ENCODE peak calls at places on chromosome 20, in nine cellular contexts. One of them, this sample, is unnamed.
A peak's percentile ranks its signal among the peaks of the same experiment; 100 is the strongest.

GRCh38 chr20:47125553-47126373 is 230.7 kb downstream of the ZMYND8 start:
- DNase-seq in aorta: no peak
- DNase-seq in astrocyte of the hippocampus: peak; percentile 64
- DNase-seq in NCI-H774: no peak
- DNase-seq in fibroblast of pulmonary artery: no peak
- DNase-seq in naive thymus-derived CD8-positive, alpha-beta T cell: no peak
- DNase-seq in kidney epithelial cell: no peak
- DNase-seq in NCI-H146: no peak
- DNase-seq in NCI-H226: no peak
- DNase-seq in this sample: no peak

GRCh38 chr20:4853787-4854295 is 132.1 kb downstream of the PRND start:
- DNase-seq in NCI-H146: no peak
- DNase-seq in naive thymus-derived CD8-positive, alpha-beta T cell: no peak
- DNase-seq in aorta: no peak
- DNase-seq in astrocyte of the hippocampus: no peak
- DNase-seq in NCI-H774: no peak
- DNase-seq in NCI-H226: no peak
- DNase-seq in kidney epithelial cell: no peak
- DNase-seq in fibroblast of pulmonary artery: no peak
- DNase-seq in this sample: no peak

GRCh38 chr20:58475466-58475865 is 39.7 kb downstream of the APCDD1L start:
- DNase-seq in astrocyte of the hippocampus: no peak
- DNase-seq in fibroblast of pulmonary artery: no peak
- DNase-seq in NCI-H146: no peak
- DNase-seq in NCI-H774: no peak
- DNase-seq in naive thymus-derived CD8-positive, alpha-beta T cell: no peak
- DNase-seq in aorta: no peak
- DNase-seq in NCI-H226: no peak
- DNase-seq in kidney epithelial cell: no peak
- DNase-seq in this sample: no peak

GRCh38 chr20:60572991-60573390 is 614.8 kb downstream of the CDH26 start:
- DNase-seq in naive thymus-derived CD8-positive, alpha-beta T cell: no peak
- DNase-seq in fibroblast of pulmonary artery: no peak
- DNase-seq in aorta: no peak
- DNase-seq in kidney epithelial cell: no peak
- DNase-seq in astrocyte of the hippocampus: peak; percentile 36
- DNase-seq in NCI-H226: no peak
- DNase-seq in NCI-H774: peak; percentile 75
- DNase-seq in NCI-H146: peak; percentile 44
- DNase-seq in this sample: no peak

GRCh38 chr20:41540916-41541315 is 77.3 kb downstream of the CHD6 start:
- DNase-seq in astrocyte of the hippocampus: no peak
- DNase-seq in NCI-H774: no peak
- DNase-seq in kidney epithelial cell: no peak
- DNase-seq in NCI-H146: no peak
- DNase-seq in NCI-H226: no peak
- DNase-seq in naive thymus-derived CD8-positive, alpha-beta T cell: no peak
- DNase-seq in aorta: no peak
- DNase-seq in fibroblast of pulmonary artery: no peak
- DNase-seq in this sample: no peak

GRCh38 chr20:32252189-32252588 is 25.3 kb upstream of the KIF3B start:
- DNase-seq in fibroblast of pulmonary artery: no peak
- DNase-seq in naive thymus-derived CD8-positive, alpha-beta T cell: peak; percentile 55
- DNase-seq in NCI-H226: no peak
- DNase-seq in astrocyte of the hippocampus: no peak
- DNase-seq in kidney epithelial cell: no peak
- DNase-seq in NCI-H774: no peak
- DNase-seq in NCI-H146: no peak
- DNase-seq in aorta: no peak
- DNase-seq in this sample: no peak

GRCh38 chr20:62688855-62689460 is 19.7 kb upstream of the NTSR1 start:
- DNase-seq in aorta: no peak
- DNase-seq in NCI-H774: no peak
- DNase-seq in kidney epithelial cell: no peak
- DNase-seq in NCI-H226: no peak
- DNase-seq in fibroblast of pulmonary artery: no peak
- DNase-seq in naive thymus-derived CD8-positive, alpha-beta T cell: no peak
- DNase-seq in astrocyte of the hippocampus: peak; percentile 16
- DNase-seq in NCI-H146: no peak
- DNase-seq in this sample: no peak

GRCh38 chr20:61724376-61724775 is 341.3 kb downstream of the TAF4 start:
- DNase-seq in aorta: no peak
- DNase-seq in astrocyte of the hippocampus: peak; percentile 76
- DNase-seq in NCI-H146: no peak
- DNase-seq in NCI-H774: no peak
- DNase-seq in NCI-H226: peak; percentile 14
- DNase-seq in fibroblast of pulmonary artery: no peak
- DNase-seq in naive thymus-derived CD8-positive, alpha-beta T cell: no peak
- DNase-seq in kidney epithelial cell: no peak
- DNase-seq in this sample: no peak

GRCh38 chr20:49247169-49247734 is 28.0 kb downstream of the DDX27 start:
- DNase-seq in astrocyte of the hippocampus: no peak
- DNase-seq in kidney epithelial cell: no peak
- DNase-seq in naive thymus-derived CD8-positive, alpha-beta T cell: no peak
- DNase-seq in fibroblast of pulmonary artery: no peak
- DNase-seq in NCI-H774: no peak
- DNase-seq in aorta: no peak
- DNase-seq in NCI-H146: no peak
- DNase-seq in NCI-H226: no peak
- DNase-seq in this sample: no peak

GRCh38 chr20:346640-347316 is at the start of gene NRSN2:
- DNase-seq in NCI-H774: peak; percentile 41
- DNase-seq in kidney epithelial cell: no peak
- DNase-seq in NCI-H226: no peak
- DNase-seq in aorta: peak; percentile 89
- DNase-seq in NCI-H146: peak; percentile 78
- DNase-seq in fibroblast of pulmonary artery: peak; percentile 66
- DNase-seq in astrocyte of the hippocampus: peak; percentile 85
- DNase-seq in naive thymus-derived CD8-positive, alpha-beta T cell: no peak
- DNase-seq in this sample: no peak

GRCh38 chr20:45174434-45175364 is at the start of gene PI3:
- DNase-seq in aorta: no peak
- DNase-seq in astrocyte of the hippocampus: no peak
- DNase-seq in naive thymus-derived CD8-positive, alpha-beta T cell: no peak
- DNase-seq in NCI-H774: no peak
- DNase-seq in fibroblast of pulmonary artery: peak; percentile 69
- DNase-seq in NCI-H226: peak; percentile 89
- DNase-seq in kidney epithelial cell: peak; percentile 21
- DNase-seq in NCI-H146: no peak
- DNase-seq in this sample: no peak

GRCh38 chr20:47360207-47360488 is 3.6 kb upstream of the ZMYND8 start:
- DNase-seq in naive thymus-derived CD8-positive, alpha-beta T cell: no peak
- DNase-seq in kidney epithelial cell: no peak
- DNase-seq in NCI-H774: peak; percentile 26
- DNase-seq in astrocyte of the hippocampus: no peak
- DNase-seq in fibroblast of pulmonary artery: peak; percentile 93
- DNase-seq in NCI-H146: no peak
- DNase-seq in aorta: no peak
- DNase-seq in NCI-H226: peak; percentile 69
- DNase-seq in this sample: no peak

GRCh38 chr20:47493175-47493953 is 8.3 kb upstream of the NCOA3 start:
- DNase-seq in aorta: peak; percentile 94
- DNase-seq in astrocyte of the hippocampus: peak; percentile 81
- DNase-seq in naive thymus-derived CD8-positive, alpha-beta T cell: no peak
- DNase-seq in NCI-H226: peak; percentile 61
- DNase-seq in NCI-H774: peak; percentile 53
- DNase-seq in NCI-H146: peak; percentile 25
- DNase-seq in kidney epithelial cell: no peak
- DNase-seq in fibroblast of pulmonary artery: peak; percentile 89
- DNase-seq in this sample: peak; percentile 55

GRCh38 chr20:5205348-5206210 is 78.8 kb downstream of the CDS2 start:
- DNase-seq in aorta: peak; percentile 88
- DNase-seq in NCI-H226: peak; percentile 5
- DNase-seq in naive thymus-derived CD8-positive, alpha-beta T cell: peak; percentile 67
- DNase-seq in astrocyte of the hippocampus: peak; percentile 90
- DNase-seq in kidney epithelial cell: peak; percentile 16
- DNase-seq in NCI-H146: peak; percentile 65
- DNase-seq in fibroblast of pulmonary artery: peak; percentile 85
- DNase-seq in NCI-H774: peak; percentile 60
- DNase-seq in this sample: peak; percentile 63

GRCh38 chr20:41038149-41038877 is 9.7 kb downstream of the TOP1 start:
- DNase-seq in astrocyte of the hippocampus: no peak
- DNase-seq in naive thymus-derived CD8-positive, alpha-beta T cell: no peak
- DNase-seq in aorta: no peak
- DNase-seq in NCI-H146: no peak
- DNase-seq in NCI-H226: no peak
- DNase-seq in fibroblast of pulmonary artery: no peak
- DNase-seq in NCI-H774: no peak
- DNase-seq in kidney epithelial cell: no peak
- DNase-seq in this sample: no peak

GRCh38 chr20:10659651-10660601 is 13.9 kb downstream of the JAG1 start:
- DNase-seq in aorta: no peak
- DNase-seq in astrocyte of the hippocampus: peak; percentile 38
- DNase-seq in naive thymus-derived CD8-positive, alpha-beta T cell: no peak
- DNase-seq in NCI-H146: no peak
- DNase-seq in NCI-H226: no peak
- DNase-seq in NCI-H774: no peak
- DNase-seq in kidney epithelial cell: no peak
- DNase-seq in fibroblast of pulmonary artery: no peak
- DNase-seq in this sample: no peak

GRCh38 chr20:1674990-1675389 is 17.4 kb upstream of the SIRPG start:
- DNase-seq in NCI-H146: no peak
- DNase-seq in fibroblast of pulmonary artery: no peak
- DNase-seq in kidney epithelial cell: no peak
- DNase-seq in naive thymus-derived CD8-positive, alpha-beta T cell: no peak
- DNase-seq in astrocyte of the hippocampus: no peak
- DNase-seq in NCI-H226: no peak
- DNase-seq in NCI-H774: no peak
- DNase-seq in aorta: no peak
- DNase-seq in this sample: no peak

GRCh38 chr20:57361517-57361916 is 10.5 kb downstream of the RAE1 start:
- DNase-seq in NCI-H774: no peak
- DNase-seq in kidney epithelial cell: no peak
- DNase-seq in astrocyte of the hippocampus: peak; percentile 84
- DNase-seq in naive thymus-derived CD8-positive, alpha-beta T cell: no peak
- DNase-seq in NCI-H226: peak; percentile 77
- DNase-seq in aorta: no peak
- DNase-seq in fibroblast of pulmonary artery: peak; percentile 76
- DNase-seq in NCI-H146: no peak
- DNase-seq in this sample: no peak

GRCh38 chr20:63540417-63541186 is 3.4 kb upstream of the PTK6 start:
- DNase-seq in kidney epithelial cell: no peak
- DNase-seq in NCI-H774: no peak
- DNase-seq in aorta: no peak
- DNase-seq in NCI-H146: no peak
- DNase-seq in naive thymus-derived CD8-positive, alpha-beta T cell: no peak
- DNase-seq in NCI-H226: no peak
- DNase-seq in astrocyte of the hippocampus: peak; percentile 34
- DNase-seq in fibroblast of pulmonary artery: no peak
- DNase-seq in this sample: no peak

GRCh38 chr20:36856691-36857635 is 19.0 kb upstream of the TLDC2 start:
- DNase-seq in kidney epithelial cell: no peak
- DNase-seq in naive thymus-derived CD8-positive, alpha-beta T cell: peak; percentile 47
- DNase-seq in NCI-H226: peak; percentile 55
- DNase-seq in NCI-H774: no peak
- DNase-seq in NCI-H146: no peak
- DNase-seq in aorta: no peak
- DNase-seq in astrocyte of the hippocampus: peak; percentile 46
- DNase-seq in fibroblast of pulmonary artery: peak; percentile 82
- DNase-seq in this sample: no peak

This sample was measured in MM.1S.